ENCODE peak calls at places on chromosomes 1 and 21, in ten cellular contexts. Z is kidney tubule cell; L is GM12891; E is heart right ventricle; F is nephron progenitor cell; U is breast epithelium; A is non-pigmented ciliary epithelial cell; T is fibroblast of the conjunctiva; I is stimulated activated CD4-positive, alpha-beta T cell treated with anti-CD3 and anti-CD28 coated beads, Interleukin-1b, Interleukin-23, amount 100 ng/mL, for 24 hours; J is effector memory CD4-positive, alpha-beta T cell. G is an unnamed sample.

GRCh38 chr1:226485192-226485591 is 63.4 kb upstream of the STUM start:
- DNase-seq in E (no peak), J (no peak), Z (no peak), L (no peak), U (no peak), T (no peak), F (no peak), A (no peak), I (no peak), G (no peak)

GRCh38 chr1:40868051-40868723 is 6.0 kb upstream of the CITED4 start:
- DNase-seq in Z (peak), J (no peak), A (peak), F (no peak), I (no peak), T (no peak), L (no peak), E (no peak), U (no peak), G (peak)

GRCh38 chr21:26512664-26513063 is 60.4 kb downstream of the CYYR1 start:
- DNase-seq in A (no peak), E (no peak), F (no peak), U (no peak), Z (no peak), L (no peak), I (no peak), T (no peak), J (no peak), G (no peak)

GRCh38 chr21:31557956-31558838 is 101.3 kb upstream of the SOD1 start:
- DNase-seq in T (no peak), J (peak), E (no peak), A (no peak), I (no peak), L (no peak), Z (peak), F (peak), U (no peak), G (no peak)

GRCh38 chr1:198986041-198986440 is 347.2 kb downstream of the PTPRC start:
- DNase-seq in U (no peak), L (no peak), J (no peak), I (no peak), E (no peak), T (no peak), Z (no peak), A (no peak), F (no peak), G (no peak)

GRCh38 chr1:19932866-19933265 is 9.4 kb upstream of the PLA2G2E start:
- DNase-seq in I (no peak), T (no peak), Z (no peak), E (no peak), F (no peak), J (no peak), A (no peak), L (no peak), U (no peak), G (no peak)

GRCh38 chr1:46526689-46527291 is 24.7 kb downstream of the KNCN start:
- DNase-seq in U (no peak), L (no peak), T (no peak), A (no peak), I (no peak), Z (peak), F (peak), E (no peak), J (no peak), G (no peak)

GRCh38 chr1:111116496-111116895 is 23.4 kb downstream of the DRAM2 start:
- DNase-seq in E (no peak), T (no peak), J (no peak), L (no peak), F (no peak), Z (no peak), A (no peak), U (no peak), I (no peak), G (no peak)

GRCh38 chr1:187817782-187818181 is 989.0 kb downstream of the PLA2G4A start:
- DNase-seq in Z (no peak), F (no peak), E (no peak), L (no peak), A (no peak), T (no peak), J (no peak), I (no peak), U (no peak), G (no peak)

GRCh38 chr21:35840197-35840799 is 220.0 kb downstream of the SETD4 start:
- DNase-seq in I (peak), T (peak), J (no peak), A (peak), F (peak), Z (peak), U (peak), L (peak), E (peak), G (peak)

GRCh38 chr1:6447818-6448748 is 17.9 kb downstream of the TNFRSF25 start:
- DNase-seq in L (no peak), F (peak), T (no peak), J (peak), E (no peak), I (no peak), U (no peak), Z (no peak), A (no peak), G (no peak)

GRCh38 chr1:41314376-41314775 is 46.9 kb upstream of the FOXO6 start:
- DNase-seq in E (no peak), J (no peak), U (no peak), A (no peak), I (no peak), F (no peak), Z (no peak), T (no peak), L (no peak), G (no peak)

GRCh38 chr1:196070940-196071339 is 537.3 kb downstream of the KCNT2 start:
- DNase-seq in A (no peak), I (no peak), T (no peak), L (no peak), E (no peak), F (no peak), Z (no peak), J (no peak), U (no peak), G (no peak)

GRCh38 chr1:27144349-27144748 is 10.6 kb downstream of the SLC9A1 start:
- DNase-seq in J (no peak), F (no peak), E (no peak), L (no peak), T (no peak), U (peak), I (no peak), A (no peak), Z (no peak), G (no peak)

GRCh38 chr1:206693029-206693428 is 8.3 kb downstream of the MAPKAPK2 start:
- DNase-seq in Z (peak), A (no peak), T (no peak), L (no peak), J (no peak), F (no peak), E (peak), I (no peak), U (no peak), G (peak)

GRCh38 chr1:230877139-230877923 is 9.0 kb upstream of the C1orf198 start:
- DNase-seq in A (no peak), U (no peak), Z (no peak), F (no peak), J (no peak), T (peak), L (no peak), I (no peak), E (no peak), G (no peak)

GRCh38 chr1:107198581-107198980 is 57.7 kb downstream of the NTNG1 start:
- DNase-seq in T (no peak), A (no peak), U (no peak), L (no peak), E (no peak), J (no peak), I (no peak), F (no peak), Z (no peak), G (peak)

GRCh38 chr1:5475572-5475971 is 516.7 kb downstream of the NPHP4 start:
- DNase-seq in Z (peak), U (no peak), J (no peak), I (no peak), L (no peak), E (no peak), A (no peak), T (no peak), F (no peak), G (no peak)

GRCh38 chr21:44006017-44006624 is 6.0 kb upstream of the TRAPPC10 start:
- DNase-seq in F (no peak), L (no peak), U (no peak), T (peak), J (no peak), A (peak), Z (peak), E (peak), I (no peak), G (peak)

GRCh38 chr1:113931456-113931855 is 2.3 kb downstream of the HIPK1 start:
- DNase-seq in T (no peak), Z (peak), U (no peak), E (no peak), J (no peak), L (no peak), A (no peak), F (no peak), I (no peak), G (peak)

GRCh38 chr1:118984990-118985608 is 3.0 kb downstream of the TBX15 start:
- DNase-seq in F (no peak), A (no peak), T (no peak), J (no peak), I (no peak), E (no peak), Z (no peak), U (no peak), L (no peak), G (no peak)

GRCh38 chr1:9201421-9202239 is 32.9 kb upstream of the H6PD start:
- DNase-seq in E (peak), J (no peak), A (no peak), F (no peak), I (no peak), L (no peak), T (no peak), U (no peak), Z (peak), G (peak)

GRCh38 chr1:43858324-43858723 is 75.3 kb upstream of the ARTN start:
- DNase-seq in A (peak), L (no peak), T (peak), Z (peak), I (no peak), E (no peak), U (peak), J (no peak), F (peak), G (peak)

GRCh38 chr21:24118738-24119470 is 1488.4 kb downstream of the MRPL39 start:
- DNase-seq in A (peak), I (no peak), T (no peak), F (no peak), L (no peak), U (no peak), Z (no peak), J (no peak), E (no peak), G (no peak)

GRCh38 chr1:18284750-18285532 is 177.3 kb downstream of the IGSF21 start:
- DNase-seq in J (no peak), T (no peak), F (peak), I (no peak), Z (no peak), L (no peak), U (no peak), A (no peak), E (no peak), G (no peak)

GRCh38 chr21:36422279-36423098 is 37.3 kb downstream of the CHAF1B start:
- DNase-seq in L (peak), T (peak), J (no peak), Z (peak), A (peak), I (no peak), U (no peak), F (peak), E (peak), G (peak)

GRCh38 chr1:15943515-15944307 is 32.2 kb downstream of the ZBTB17 start:
- DNase-seq in U (no peak), F (no peak), Z (no peak), T (no peak), A (no peak), L (no peak), I (no peak), J (no peak), E (no peak), G (no peak)

GRCh38 chr1:44524180-44524579 is 119.1 kb downstream of the RNF220 start:
- DNase-seq in F (peak), L (no peak), Z (no peak), J (no peak), I (no peak), E (no peak), A (no peak), U (no peak), T (no peak), G (no peak)

GRCh38 chr1:55582078-55582477 is 366.9 kb upstream of the USP24 start:
- DNase-seq in J (no peak), U (no peak), Z (no peak), F (no peak), I (no peak), E (no peak), T (no peak), A (no peak), L (no peak), G (no peak)

GRCh38 chr1:203985044-203985443 is 87.9 kb upstream of the SOX13 start:
- DNase-seq in L (no peak), Z (no peak), F (no peak), I (no peak), E (no peak), A (no peak), T (no peak), U (no peak), J (no peak), G (no peak)

GRCh38 chr21:18000961-18001522 is 181.9 kb upstream of the C21orf91 start:
- DNase-seq in E (no peak), A (no peak), T (no peak), I (no peak), L (no peak), Z (no peak), J (no peak), F (no peak), U (no peak), G (no peak)

GRCh38 chr1:23010734-23011449 is 4.8 kb downstream of the TEX46 start:
- DNase-seq in I (no peak), J (no peak), F (no peak), A (peak), E (no peak), Z (peak), L (no peak), T (peak), U (no peak), G (no peak)

GRCh38 chr21:28922368-28922767 is 70.3 kb downstream of the LTN1 start:
- DNase-seq in T (no peak), L (no peak), A (no peak), Z (no peak), E (no peak), J (no peak), I (no peak), F (no peak), U (no peak), G (no peak)

GRCh38 chr1:77687519-77687906 is 5.1 kb upstream of the ZZZ3 start:
- DNase-seq in L (no peak), U (no peak), A (no peak), Z (peak), I (no peak), F (peak), T (peak), E (no peak), J (no peak), G (no peak)

GRCh38 chr1:155322571-155322952 is 1.9 kb downstream of the RUSC1 start:
- DNase-seq in L (peak), I (no peak), T (no peak), E (peak), Z (peak), F (peak), A (no peak), U (no peak), J (no peak), G (no peak)

GRCh38 chr1:41776896-41777431 is 141.8 kb downstream of the HIVEP3 start:
- DNase-seq in Z (no peak), F (no peak), J (no peak), A (no peak), E (no peak), U (peak), L (no peak), I (no peak), T (no peak), G (no peak)

GRCh38 chr1:41773144-41773571 is 145.6 kb downstream of the HIVEP3 start:
- DNase-seq in T (peak), I (no peak), L (no peak), J (no peak), F (no peak), E (no peak), A (no peak), Z (peak), U (peak), G (peak)

G was measured in stromal cell of bone marrow.